ENCODE peak calls at places on chromosomes 11 and 22, in ten cellular contexts. One of them, this sample, is unnamed.

GRCh38 chr11:6151117-6151516 is 19.0 kb downstream of the OR52B2 start:
- DNase-seq in mammary epithelial cell: no peak
- DNase-seq in stimulated activated CD4-positive, alpha-beta T cell treated with anti-CD3 and anti-CD28 coated beads, Interleukin-2, amount 100 ng/mL, for 48 hours: no peak
- DNase-seq in kidney: no peak
- DNase-seq in PC-3: no peak
- DNase-seq in endothelial cell: no peak
- DNase-seq in pons: no peak
- DNase-seq in psoas muscle: no peak
- DNase-seq in activated naive CD4-positive, alpha-beta T cell treated with anti-CD3 and anti-CD28 coated beads for 36 hours: no peak
- DNase-seq in fibroblast of pulmonary artery: no peak
- DNase-seq in this sample: no peak

GRCh38 chr11:129388824-129389223 is 13.2 kb downstream of the BARX2 start:
- DNase-seq in mammary epithelial cell: no peak
- DNase-seq in PC-3: no peak
- DNase-seq in stimulated activated CD4-positive, alpha-beta T cell treated with anti-CD3 and anti-CD28 coated beads, Interleukin-2, amount 100 ng/mL, for 48 hours: no peak
- DNase-seq in fibroblast of pulmonary artery: no peak
- DNase-seq in endothelial cell: no peak
- DNase-seq in pons: no peak
- DNase-seq in psoas muscle: no peak
- DNase-seq in kidney: no peak
- DNase-seq in activated naive CD4-positive, alpha-beta T cell treated with anti-CD3 and anti-CD28 coated beads for 36 hours: no peak
- DNase-seq in this sample: no peak

GRCh38 chr11:45918331-45918941 is 759 bp upstream of the PEX16 start:
- DNase-seq in pons: peak
- DNase-seq in activated naive CD4-positive, alpha-beta T cell treated with anti-CD3 and anti-CD28 coated beads for 36 hours: peak
- DNase-seq in mammary epithelial cell: peak
- DNase-seq in endothelial cell: peak
- DNase-seq in fibroblast of pulmonary artery: peak
- DNase-seq in stimulated activated CD4-positive, alpha-beta T cell treated with anti-CD3 and anti-CD28 coated beads, Interleukin-2, amount 100 ng/mL, for 48 hours: peak
- DNase-seq in kidney: peak
- DNase-seq in PC-3: peak
- DNase-seq in psoas muscle: peak
- DNase-seq in this sample: peak

GRCh38 chr11:72673943-72674828 is at the start of gene PDE2A:
- DNase-seq in fibroblast of pulmonary artery: no peak
- DNase-seq in pons: no peak
- DNase-seq in psoas muscle: no peak
- DNase-seq in PC-3: no peak
- DNase-seq in stimulated activated CD4-positive, alpha-beta T cell treated with anti-CD3 and anti-CD28 coated beads, Interleukin-2, amount 100 ng/mL, for 48 hours: no peak
- DNase-seq in endothelial cell: peak
- DNase-seq in mammary epithelial cell: no peak
- DNase-seq in activated naive CD4-positive, alpha-beta T cell treated with anti-CD3 and anti-CD28 coated beads for 36 hours: no peak
- DNase-seq in kidney: peak
- DNase-seq in this sample: no peak

GRCh38 chr22:36417281-36417686 is 29.5 kb upstream of the MYH9 start:
- DNase-seq in psoas muscle: no peak
- DNase-seq in kidney: no peak
- DNase-seq in endothelial cell: no peak
- DNase-seq in activated naive CD4-positive, alpha-beta T cell treated with anti-CD3 and anti-CD28 coated beads for 36 hours: peak
- DNase-seq in pons: no peak
- DNase-seq in fibroblast of pulmonary artery: no peak
- DNase-seq in PC-3: peak
- DNase-seq in stimulated activated CD4-positive, alpha-beta T cell treated with anti-CD3 and anti-CD28 coated beads, Interleukin-2, amount 100 ng/mL, for 48 hours: no peak
- DNase-seq in mammary epithelial cell: peak
- DNase-seq in this sample: peak

GRCh38 chr11:69630009-69630870 is 10.7 kb upstream of the CCND1 start:
- DNase-seq in pons: no peak
- DNase-seq in psoas muscle: no peak
- DNase-seq in endothelial cell: no peak
- DNase-seq in activated naive CD4-positive, alpha-beta T cell treated with anti-CD3 and anti-CD28 coated beads for 36 hours: no peak
- DNase-seq in stimulated activated CD4-positive, alpha-beta T cell treated with anti-CD3 and anti-CD28 coated beads, Interleukin-2, amount 100 ng/mL, for 48 hours: no peak
- DNase-seq in fibroblast of pulmonary artery: peak
- DNase-seq in kidney: no peak
- DNase-seq in PC-3: peak
- DNase-seq in mammary epithelial cell: no peak
- DNase-seq in this sample: peak

GRCh38 chr22:39661842-39662676 is 91.5 kb downstream of the CACNA1I start:
- DNase-seq in stimulated activated CD4-positive, alpha-beta T cell treated with anti-CD3 and anti-CD28 coated beads, Interleukin-2, amount 100 ng/mL, for 48 hours: peak
- DNase-seq in pons: no peak
- DNase-seq in fibroblast of pulmonary artery: no peak
- DNase-seq in kidney: no peak
- DNase-seq in activated naive CD4-positive, alpha-beta T cell treated with anti-CD3 and anti-CD28 coated beads for 36 hours: peak
- DNase-seq in psoas muscle: no peak
- DNase-seq in mammary epithelial cell: peak
- DNase-seq in endothelial cell: no peak
- DNase-seq in PC-3: no peak
- DNase-seq in this sample: no peak

GRCh38 chr11:35525501-35526175 is at the start of gene PAMR1:
- DNase-seq in fibroblast of pulmonary artery: peak
- DNase-seq in psoas muscle: peak
- DNase-seq in mammary epithelial cell: peak
- DNase-seq in PC-3: no peak
- DNase-seq in pons: no peak
- DNase-seq in kidney: peak
- DNase-seq in stimulated activated CD4-positive, alpha-beta T cell treated with anti-CD3 and anti-CD28 coated beads, Interleukin-2, amount 100 ng/mL, for 48 hours: no peak
- DNase-seq in activated naive CD4-positive, alpha-beta T cell treated with anti-CD3 and anti-CD28 coated beads for 36 hours: peak
- DNase-seq in endothelial cell: peak
- DNase-seq in this sample: no peak

This sample was measured in SK-MEL-5.